ENCODE peak calls at places on chromosomes 13 and 19, in four cellular contexts. One of them, this sample, is unnamed.

GRCh38 chr19:51448011-51448744 is 10.1 kb downstream of the SIGLEC8 start:
- DNase-seq in GM12878: no peak
- DNase-seq in K562: no peak
- DNase-seq in WTC11: no peak
- DNase-seq in this sample: no peak

GRCh38 chr13:109385161-109385560 is 401.2 kb downstream of the IRS2 start:
- DNase-seq in GM12878: no peak
- DNase-seq in K562: no peak
- DNase-seq in WTC11: no peak
- DNase-seq in this sample: no peak

GRCh38 chr13:99027260-99027659 is 49.4 kb upstream of the DOCK9 start:
- DNase-seq in GM12878: no peak
- DNase-seq in K562: no peak
- DNase-seq in WTC11: no peak
- DNase-seq in this sample: no peak

GRCh38 chr19:4981681-4981958 is 12.7 kb downstream of the KDM4B start:
- DNase-seq in GM12878: no peak
- DNase-seq in K562: no peak
- DNase-seq in WTC11: no peak
- DNase-seq in this sample: no peak

GRCh38 chr19:3670796-3671679 is 29.2 kb downstream of the PIP5K1C start:
- DNase-seq in GM12878: no peak
- DNase-seq in K562: peak
- DNase-seq in WTC11: no peak
- DNase-seq in this sample: no peak

GRCh38 chr13:33270906-33271538 is 14.5 kb downstream of the STARD13 start:
- DNase-seq in GM12878: no peak
- DNase-seq in K562: no peak
- DNase-seq in WTC11: no peak
- DNase-seq in this sample: no peak

GRCh38 chr13:98570929-98571372 is 6.0 kb downstream of the STK24 start:
- DNase-seq in GM12878: peak
- DNase-seq in K562: no peak
- DNase-seq in WTC11: no peak
- DNase-seq in this sample: peak

GRCh38 chr13:68323106-68323505 is 1093.0 kb upstream of the PCDH9 start:
- DNase-seq in GM12878: no peak
- DNase-seq in K562: no peak
- DNase-seq in WTC11: no peak
- DNase-seq in this sample: no peak

GRCh38 chr19:40510526-40511115 is 43.8 kb downstream of the SPTBN4 start:
- DNase-seq in GM12878: no peak
- DNase-seq in K562: no peak
- DNase-seq in WTC11: no peak
- DNase-seq in this sample: no peak

GRCh38 chr19:48991823-48992570 is 1.1 kb downstream of the GYS1 start:
- DNase-seq in GM12878: no peak
- DNase-seq in K562: peak
- DNase-seq in WTC11: no peak
- DNase-seq in this sample: no peak

GRCh38 chr13:113669231-113669870 is 2.3 kb downstream of the GRK1 start:
- DNase-seq in GM12878: no peak
- DNase-seq in K562: no peak
- DNase-seq in WTC11: peak
- DNase-seq in this sample: no peak

GRCh38 chr19:44745386-44745831 is 3.1 kb upstream of the BCL3 start:
- DNase-seq in GM12878: no peak
- DNase-seq in K562: no peak
- DNase-seq in WTC11: peak
- DNase-seq in this sample: no peak

GRCh38 chr13:98976941-98977340 is 923 bp downstream of the DOCK9 start:
- DNase-seq in GM12878: no peak
- DNase-seq in K562: no peak
- DNase-seq in WTC11: no peak
- DNase-seq in this sample: no peak

GRCh38 chr13:42066542-42066941 is 18.1 kb downstream of the DGKH start:
- DNase-seq in GM12878: no peak
- DNase-seq in K562: no peak
- DNase-seq in WTC11: no peak
- DNase-seq in this sample: no peak

GRCh38 chr13:42064966-42065365 is 16.5 kb downstream of the DGKH start:
- DNase-seq in GM12878: no peak
- DNase-seq in K562: no peak
- DNase-seq in WTC11: no peak
- DNase-seq in this sample: no peak

GRCh38 chr13:42065414-42065813 is 17.0 kb downstream of the DGKH start:
- DNase-seq in GM12878: no peak
- DNase-seq in K562: no peak
- DNase-seq in WTC11: no peak
- DNase-seq in this sample: no peak

GRCh38 chr13:42063105-42063504 is 14.7 kb downstream of the DGKH start:
- DNase-seq in GM12878: no peak
- DNase-seq in K562: no peak
- DNase-seq in WTC11: no peak
- DNase-seq in this sample: no peak

GRCh38 chr13:42064259-42064658 is 15.8 kb downstream of the DGKH start:
- DNase-seq in GM12878: no peak
- DNase-seq in K562: no peak
- DNase-seq in WTC11: no peak
- DNase-seq in this sample: no peak
- TF ChIP-seq TCF7 in GM12878: no peak
- TF ChIP-seq TCF7 in K562: no peak
- TF ChIP-seq TCF7 in WTC11: no peak
- TF ChIP-seq TCF7 in this sample: no peak

GRCh38 chr19:16949496-16950023 is 60.8 kb downstream of the F2RL3 start:
- DNase-seq in GM12878: no peak
- DNase-seq in K562: no peak
- DNase-seq in WTC11: no peak
- DNase-seq in this sample: no peak
- TF ChIP-seq TCF7 in GM12878: no peak
- TF ChIP-seq TCF7 in K562: no peak
- TF ChIP-seq TCF7 in WTC11: no peak
- TF ChIP-seq TCF7 in this sample: no peak

DNA sequence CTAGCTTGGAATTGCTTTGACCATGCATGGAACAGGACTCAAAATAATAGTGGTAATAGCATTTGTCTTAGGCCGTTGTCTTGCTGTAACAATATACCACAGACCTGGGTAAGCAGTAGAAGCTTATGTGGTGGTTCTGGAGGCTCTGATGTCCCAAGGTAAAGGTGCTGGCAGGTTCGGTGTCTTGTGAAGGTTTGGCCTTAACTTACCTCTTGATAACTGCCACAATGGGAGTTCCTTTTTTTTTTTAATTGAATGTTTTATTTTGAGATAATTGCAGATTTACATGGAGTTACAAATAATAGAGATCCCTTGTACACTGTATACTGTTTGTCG is 5.8 kb downstream of the RPL21 start:
- DNase-seq in GM12878: no peak
- DNase-seq in K562: no peak
- DNase-seq in WTC11: no peak
- DNase-seq in this sample: no peak
- TF ChIP-seq TCF7 in GM12878: no peak
- TF ChIP-seq TCF7 in K562: no peak
- TF ChIP-seq TCF7 in WTC11: no peak
- TF ChIP-seq TCF7 in this sample: no peak

GRCh38 chr13:43057653-43058317 is 34.4 kb downstream of the DNAJC15 start:
- DNase-seq in GM12878: no peak
- DNase-seq in K562: no peak
- DNase-seq in WTC11: peak
- DNase-seq in this sample: peak
- TF ChIP-seq TCF7 in GM12878: peak
- TF ChIP-seq TCF7 in K562: no peak
- TF ChIP-seq TCF7 in WTC11: no peak
- TF ChIP-seq TCF7 in this sample: peak

This sample was measured in HepG2.